ENCODE peak calls at places on chromosomes 6 and 20, in eight cellular contexts. U, O, K, S, F, J, E and B are unnamed samples.

GRCh38 chr6:73747293-73747692 is 51.3 kb downstream of the CD109 start:
- DNase-seq in S (no peak), U (no peak), F (no peak), O (no peak), J (no peak), E (no peak), K (no peak), B (no peak)

GRCh38 chr6:166997768-166998255 is 1.4 kb upstream of the CEP43 start:
- DNase-seq in E (peak), J (peak), K (peak), S (peak), U (peak), F (peak), O (no peak), B (no peak)

GRCh38 chr6:134117409-134117808 is 65.0 kb upstream of the SLC2A12 start:
- DNase-seq in O (no peak), E (no peak), U (no peak), J (peak), S (no peak), K (no peak), F (no peak), B (no peak)

GRCh38 chr6:74603676-74604075 is 602.2 kb downstream of the COL12A1 start:
- DNase-seq in S (no peak), E (no peak), F (no peak), U (no peak), K (no peak), O (no peak), J (no peak), B (no peak)

GRCh38 chr20:11387189-11387754 is 530.4 kb upstream of the BTBD3 start:
- DNase-seq in J (peak), E (no peak), K (no peak), S (no peak), O (no peak), U (no peak), F (no peak), B (no peak)

GRCh38 chr6:5478380-5478779 is 217.1 kb downstream of the FARS2 start:
- DNase-seq in E (no peak), U (no peak), F (no peak), O (no peak), S (no peak), J (no peak), K (no peak), B (no peak)

GRCh38 chr6:135983720-135984343 is 132.3 kb downstream of the PDE7B start:
- DNase-seq in S (no peak), F (no peak), J (no peak), U (no peak), K (no peak), E (no peak), O (no peak), B (no peak)

GRCh38 chr6:122778334-122778733 is 1.2 kb upstream of the FABP7 start:
- DNase-seq in E (no peak), O (no peak), K (no peak), U (no peak), F (no peak), J (no peak), S (no peak), B (no peak)

GRCh38 chr20:2465100-2465499 is 5.5 kb downstream of the SNRPB start:
- DNase-seq in U (no peak), E (no peak), K (no peak), S (no peak), O (no peak), F (no peak), J (no peak), B (no peak)

GRCh38 chr20:11266571-11266970 is 592.8 kb upstream of the JAG1 start:
- DNase-seq in J (no peak), E (no peak), U (no peak), K (no peak), F (no peak), O (no peak), S (peak), B (no peak)

GRCh38 chr6:136647363-136647763 is 97.1 kb upstream of the MAP7 start:
- DNase-seq in K (no peak), O (no peak), J (peak), F (no peak), U (no peak), S (peak), E (peak), B (no peak)

GRCh38 chr20:43702502-43702901 is 24.3 kb downstream of the GTSF1L start:
- DNase-seq in J (no peak), O (no peak), F (no peak), S (no peak), U (no peak), E (no peak), K (no peak), B (no peak)

GRCh38 chr6:6584310-6585002 is 4.1 kb upstream of the LY86 start:
- DNase-seq in O (no peak), F (no peak), S (no peak), J (no peak), U (peak), K (no peak), E (no peak), B (no peak)

GRCh38 chr6:3372912-3373554 is 83.8 kb downstream of the SLC22A23 start:
- DNase-seq in F (no peak), E (no peak), J (no peak), K (no peak), O (no peak), S (no peak), U (no peak), B (no peak)

GRCh38 chr6:139850512-139850911 is 476.1 kb upstream of the CITED2 start:
- DNase-seq in U (no peak), F (no peak), O (no peak), E (no peak), S (no peak), J (no peak), K (no peak), B (no peak)

GRCh38 chr6:143766185-143766553 is 77.0 kb upstream of the LTV1 start:
- DNase-seq in U (no peak), K (no peak), E (no peak), S (no peak), O (no peak), J (no peak), F (no peak), B (no peak)

GRCh38 chr6:18203786-18204185 is 48.6 kb downstream of the KDM1B start:
- DNase-seq in U (no peak), K (no peak), F (no peak), J (peak), O (no peak), S (no peak), E (no peak), B (no peak)

GRCh38 chr6:166551797-166552495 is 34.5 kb downstream of the RAMACL start:
- DNase-seq in O (no peak), U (no peak), S (no peak), K (no peak), E (no peak), F (no peak), J (no peak), B (no peak)

GRCh38 chr20:17624551-17625245 is 54.8 kb downstream of the DSTN start:
- DNase-seq in E (peak), U (no peak), J (no peak), K (no peak), O (no peak), F (no peak), S (peak), B (peak)

GRCh38 chr20:22577515-22578220 is 6.7 kb downstream of the FOXA2 start:
- DNase-seq in F (no peak), J (no peak), E (no peak), S (no peak), K (peak), O (no peak), U (no peak), B (no peak)

GRCh38 chr6:15493437-15494168 is 169.2 kb downstream of the DTNBP1 start:
- DNase-seq in J (no peak), F (no peak), K (no peak), E (no peak), O (no peak), U (no peak), S (no peak), B (no peak)

GRCh38 chr6:47153066-47153755 is 111.1 kb upstream of the ADGRF1 start:
- DNase-seq in F (no peak), K (no peak), S (no peak), O (no peak), U (no peak), J (peak), E (no peak), B (no peak)

GRCh38 chr6:10862361-10862760 is 19.5 kb downstream of the GCM2 start:
- DNase-seq in E (no peak), K (no peak), J (no peak), S (no peak), O (no peak), U (no peak), F (no peak), B (no peak)

GRCh38 chr6:168533428-168533827 is 92.4 kb downstream of the SMOC2 start:
- DNase-seq in K (no peak), S (peak), J (no peak), F (no peak), O (no peak), U (no peak), E (peak), B (no peak)

GRCh38 chr20:39823239-39823638 is 861.1 kb downstream of the DHX35 start:
- DNase-seq in S (peak), E (no peak), O (no peak), J (peak), U (no peak), K (no peak), F (no peak), B (no peak)

GRCh38 chr20:49508435-49509199 is 26.1 kb upstream of the KCNB1 start:
- DNase-seq in K (no peak), F (no peak), J (peak), O (no peak), U (peak), E (no peak), S (no peak), B (no peak)

GRCh38 chr6:112839525-112839961 is 492.4 kb downstream of the RFPL4B start:
- DNase-seq in O (no peak), S (no peak), U (no peak), E (no peak), F (no peak), K (no peak), J (peak), B (no peak)

GRCh38 chr20:45515147-45515913 is at the start of gene SPINT3:
- DNase-seq in U (no peak), J (no peak), K (no peak), O (no peak), S (no peak), E (no peak), F (no peak), B (no peak)

GRCh38 chr20:6664574-6664973 is 102.9 kb upstream of the BMP2 start:
- DNase-seq in O (no peak), S (no peak), K (no peak), J (no peak), E (no peak), U (no peak), F (no peak), B (no peak)

GRCh38 chr6:14458669-14459266 is 341.2 kb downstream of the CD83 start:
- DNase-seq in S (no peak), U (no peak), O (no peak), E (no peak), J (peak), F (no peak), K (no peak), B (no peak)

GRCh38 chr20:37992802-37993538 is 40.3 kb downstream of the TTI1 start:
- DNase-seq in K (no peak), F (peak), S (peak), O (no peak), U (peak), E (peak), J (peak), B (no peak)

DNA sequence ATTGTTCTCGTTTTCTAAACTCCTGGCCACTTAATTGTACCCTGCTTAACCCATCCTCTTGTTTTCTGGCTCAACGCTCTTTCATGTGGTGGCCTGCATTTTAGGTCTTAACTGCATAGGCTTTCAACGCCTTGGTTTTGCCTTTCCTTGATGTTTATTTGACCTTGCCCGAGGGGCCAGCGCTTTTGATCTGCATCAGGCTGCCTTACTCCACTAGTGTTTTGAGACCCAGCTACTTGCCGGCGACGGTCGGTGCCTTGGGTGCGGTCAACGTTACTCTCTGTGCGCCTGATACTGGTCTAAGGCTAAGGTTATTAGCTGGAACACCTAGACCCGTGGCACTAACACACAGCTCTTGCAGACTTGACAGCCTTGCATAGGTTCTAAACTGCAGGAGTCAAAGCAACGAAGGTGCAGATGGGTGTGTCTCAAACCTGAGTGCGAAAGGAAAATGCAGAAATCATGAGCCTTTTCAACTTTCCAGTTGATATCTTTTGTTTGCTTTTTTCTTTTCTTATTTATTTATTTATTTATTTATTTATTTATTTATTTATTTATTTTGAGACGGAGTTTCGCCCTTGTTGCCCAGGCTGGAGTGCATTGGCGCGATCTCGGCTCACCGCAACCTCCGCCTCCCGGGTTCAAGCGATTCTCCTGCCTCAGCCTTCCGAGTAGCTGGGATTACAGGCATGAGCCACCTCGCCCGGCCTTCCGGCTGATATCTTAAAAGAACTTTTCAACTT is 138.8 kb downstream of the HFE start:
- DNase-seq in F (no peak), J (no peak), U (no peak), O (no peak), K (no peak), S (no peak), E (no peak), B (no peak)
- H3K4me3 ChIP-seq in F (peak), J (peak), U (no peak), O (no peak), K (peak), S (peak), E (no peak), B (no peak)

GRCh38 chr6:105849741-105850140 is 236.4 kb upstream of the PRDM1 start:
- DNase-seq in O (no peak), S (no peak), J (no peak), E (no peak), F (no peak), K (no peak), U (no peak), B (no peak)

GRCh38 chr6:105847433-105847832 is 238.7 kb upstream of the PRDM1 start:
- DNase-seq in F (no peak), S (no peak), O (no peak), E (no peak), J (no peak), U (no peak), K (no peak), B (no peak)

GRCh38 chr6:105851181-105851580 is 235.0 kb upstream of the PRDM1 start:
- DNase-seq in S (peak), U (no peak), K (no peak), F (no peak), O (no peak), J (no peak), E (peak), B (no peak)

GRCh38 chr6:105851586-105851985 is 234.6 kb upstream of the PRDM1 start:
- DNase-seq in E (no peak), O (no peak), K (no peak), U (no peak), F (no peak), J (no peak), S (no peak), B (no peak)

DNA sequence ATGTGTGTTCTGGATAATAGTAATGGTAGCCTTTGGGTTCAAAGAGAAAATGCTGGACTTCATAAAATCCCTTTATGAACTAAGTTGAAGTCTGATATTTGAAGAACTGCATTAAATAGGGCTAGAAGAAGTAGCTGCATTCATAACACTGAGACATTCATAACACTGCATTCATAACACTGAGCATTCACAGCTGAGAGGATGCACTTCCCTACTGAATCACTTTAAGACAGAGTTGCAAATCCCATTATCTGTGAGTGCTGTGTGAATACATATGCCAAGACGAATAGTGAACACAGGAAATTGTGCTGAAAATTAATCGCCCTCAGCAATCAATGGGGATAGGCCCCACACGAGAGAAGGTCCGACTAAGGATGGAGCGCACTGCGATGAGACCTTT is 235.5 kb upstream of the PRDM1 start:
- DNase-seq in F (no peak), E (no peak), O (no peak), K (no peak), J (no peak), U (no peak), S (no peak), B (no peak)
- TF ChIP-seq CTCF in F (no peak), E (no peak), O (no peak), K (no peak), J (no peak), U (no peak), S (no peak), B (no peak)

DNA sequence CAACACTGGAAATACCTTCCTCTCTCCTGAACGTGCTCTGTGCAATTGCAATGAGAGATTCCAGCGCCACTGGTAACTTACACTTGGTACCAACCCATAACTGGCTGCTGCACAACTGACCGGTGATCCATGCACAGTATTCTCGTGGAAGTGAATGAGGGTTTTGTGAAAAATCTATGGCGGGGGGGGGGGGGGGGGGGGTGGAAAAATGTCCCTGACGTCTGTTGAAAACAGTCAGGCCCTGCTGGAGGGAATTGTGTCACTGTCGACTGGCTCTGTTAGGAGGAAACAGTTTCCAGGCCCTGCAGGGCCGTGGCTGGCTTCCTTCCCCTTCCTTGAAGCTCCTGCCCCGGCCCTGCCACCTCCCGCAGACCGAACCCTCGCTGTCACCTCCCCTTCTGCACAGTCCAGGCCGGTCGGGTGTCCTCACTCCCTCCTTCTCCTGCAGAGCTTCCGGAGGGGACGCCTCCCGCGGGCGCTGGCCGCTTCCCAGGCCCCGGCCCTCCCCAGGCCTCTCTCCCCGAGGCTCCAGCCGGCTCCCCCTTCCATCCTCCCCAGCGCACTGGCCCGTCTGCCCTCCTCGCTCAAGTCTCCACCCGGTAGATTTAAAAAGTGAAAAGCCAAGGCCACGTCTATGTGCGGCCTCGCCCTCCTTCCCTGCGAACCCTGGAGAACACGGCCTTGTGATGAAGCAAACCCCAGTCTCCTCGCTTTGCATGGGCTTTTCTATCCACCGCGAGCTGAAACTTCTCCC is 265.6 kb upstream of the QKI start:
- DNase-seq in O (no peak), E (no peak), S (no peak), J (no peak), F (no peak), U (no peak), K (no peak), B (no peak)
- H3K27ac ChIP-seq in O (no peak), E (no peak), S (peak), J (no peak), F (no peak), U (no peak), K (no peak), B (no peak)

GRCh38 chr6:138726066-138727060 is 47.2 kb upstream of the CCDC28A start:
- DNase-seq in F (no peak), E (no peak), K (no peak), U (no peak), J (no peak), S (no peak), O (no peak), B (no peak)
- H3K4me3 ChIP-seq in F (no peak), E (no peak), K (no peak), U (no peak), J (no peak), S (no peak), O (no peak), B (no peak)

GRCh38 chr20:53376021-53376420 is 217.6 kb downstream of the ZNF217 start:
- DNase-seq in S (no peak), F (no peak), O (no peak), E (no peak), J (no peak), U (no peak), K (no peak), B (no peak)

GRCh38 chr20:53382263-53382844 is 211.3 kb downstream of the ZNF217 start:
- DNase-seq in O (no peak), E (no peak), K (no peak), S (no peak), U (no peak), F (peak), J (no peak), B (no peak)

GRCh38 chr20:53384392-53384791 is 209.2 kb downstream of the ZNF217 start:
- DNase-seq in K (no peak), F (no peak), S (no peak), O (no peak), J (no peak), U (no peak), E (no peak), B (no peak)

GRCh38 chr20:53386186-53386681 is 207.4 kb downstream of the ZNF217 start:
- DNase-seq in O (no peak), S (no peak), F (no peak), J (no peak), E (no peak), U (no peak), K (no peak), B (no peak)

GRCh38 chr20:53381568-53382262 is 211.9 kb downstream of the ZNF217 start:
- DNase-seq in O (no peak), U (no peak), F (no peak), E (no peak), J (no peak), S (no peak), K (no peak), B (no peak)
- TF ChIP-seq CTCF in O (no peak), U (peak), F (no peak), E (no peak), J (no peak), S (no peak), K (peak), B (no peak)

GRCh38 chr20:25257756-25258462 is 10.0 kb downstream of the PYGB start:
- DNase-seq in S (no peak), K (no peak), O (no peak), E (no peak), U (no peak), J (no peak), F (no peak), B (no peak)

GRCh38 chr20:25258828-25259227 is 10.9 kb downstream of the PYGB start:
- DNase-seq in K (no peak), S (no peak), O (no peak), E (no peak), J (no peak), U (no peak), F (no peak), B (no peak)

GRCh38 chr20:25256226-25256859 is 8.5 kb downstream of the PYGB start:
- DNase-seq in O (no peak), F (no peak), K (no peak), J (no peak), U (no peak), S (no peak), E (no peak), B (peak)

GRCh38 chr20:25258463-25258805 is 10.5 kb downstream of the PYGB start:
- DNase-seq in O (no peak), U (no peak), F (no peak), K (peak), S (no peak), J (no peak), E (no peak), B (no peak)

GRCh38 chr20:25257130-25257529 is 9.2 kb downstream of the PYGB start:
- DNase-seq in E (no peak), S (no peak), O (no peak), U (no peak), F (no peak), J (no peak), K (peak), B (no peak)
- H3K27ac ChIP-seq in E (no peak), S (peak), O (no peak), U (no peak), F (peak), J (no peak), K (no peak), B (no peak)